ENCODE peak calls at places on chromosomes 5 and 9, in ten cellular contexts. F is GM23248; V is fibroblast of lung; Z is neuronal stem cell; S is Peyer's patch; K is Panc1; G is uterus; L is CD8-positive, alpha-beta T cell; M is esophagus squamous epithelium; O is effector memory CD4-positive, alpha-beta T cell. B is an unnamed sample. For H3K27me3, the result is how much of the 10 kb centered on the place peaks cover.

GRCh38 chr5:96297290-96297689 is 135.8 kb downstream of the PCSK1 start:
- DNase-seq in F (peak), V (peak), Z (no peak), S (no peak), K (no peak), G (no peak), L (no peak), M (no peak), O (no peak), B (no peak)

GRCh38 chr5:150377964-150378694 is 20.6 kb downstream of the TCOF1 start:
- DNase-seq in F (peak), V (peak), Z (no peak), S (no peak), K (no peak), G (peak), L (no peak), M (no peak), O (no peak), B (no peak)

GRCh38 chr5:146111409-146111808 is 6.0 kb upstream of the PLAC8L1 start:
- DNase-seq in F (no peak), V (no peak), Z (no peak), S (no peak), K (no peak), G (no peak), L (no peak), M (no peak), O (no peak), B (no peak)

GRCh38 chr9:137665697-137666504 is 47.1 kb downstream of the EHMT1 start:
- DNase-seq in F (peak), V (peak), Z (no peak), S (no peak), K (no peak), G (peak), L (no peak), M (no peak), O (no peak), B (no peak)

GRCh38 chr9:109329274-109330258 is 8.7 kb upstream of the EPB41L4B start:
- DNase-seq in F (peak), V (peak), Z (no peak), S (peak), K (no peak), G (no peak), L (no peak), M (no peak), O (no peak), B (no peak)

GRCh38 chr5:125023673-125024072 is 277.2 kb upstream of the ZNF608 start:
- DNase-seq in F (peak), V (peak), Z (no peak), S (no peak), K (no peak), G (no peak), L (no peak), M (no peak), O (no peak), B (no peak)

GRCh38 chr9:23522952-23523351 is 303.1 kb downstream of the ELAVL2 start:
- DNase-seq in F (no peak), V (no peak), Z (no peak), S (no peak), K (no peak), G (no peak), L (no peak), M (no peak), O (no peak), B (no peak)

GRCh38 chr5:40273936-40274335 is 405.8 kb upstream of the PTGER4 start:
- DNase-seq in F (no peak), V (no peak), Z (no peak), S (no peak), K (no peak), G (no peak), L (no peak), M (no peak), O (no peak), B (no peak)

GRCh38 chr9:133149130-133150015 is 14.3 kb downstream of the GBGT1 start:
- DNase-seq in F (peak), V (peak), Z (peak), S (peak), K (peak), G (peak), L (peak), M (peak), O (peak), B (no peak)

GRCh38 chr9:32706004-32706749 is 70.7 kb upstream of the TAF1L start:
- DNase-seq in F (peak), V (no peak), Z (no peak), S (no peak), K (no peak), G (no peak), L (no peak), M (no peak), O (no peak), B (no peak)

GRCh38 chr9:10050016-10050415 is 562.8 kb downstream of the PTPRD start:
- DNase-seq in F (peak), V (peak), Z (no peak), S (no peak), K (no peak), G (no peak), L (no peak), M (no peak), O (no peak), B (no peak)

GRCh38 chr9:75601280-75601679 is 289.2 kb upstream of the PCSK5 start:
- DNase-seq in F (no peak), V (no peak), Z (no peak), S (no peak), K (no peak), G (no peak), L (no peak), M (no peak), O (no peak), B (no peak)

GRCh38 chr9:113567361-113568080 is 104.0 kb downstream of the RGS3 start:
- DNase-seq in F (no peak), V (no peak), Z (no peak), S (no peak), K (no peak), G (peak), L (no peak), M (no peak), O (no peak), B (no peak)

GRCh38 chr5:159887050-159887449 is 29.2 kb upstream of the ADRA1B start:
- DNase-seq in F (no peak), V (no peak), Z (no peak), S (no peak), K (no peak), G (no peak), L (no peak), M (no peak), O (no peak), B (no peak)

GRCh38 chr5:133275631-133276030 is 223.8 kb downstream of the HSPA4 start:
- DNase-seq in F (no peak), V (no peak), Z (no peak), S (no peak), K (no peak), G (no peak), L (no peak), M (no peak), O (no peak), B (no peak)

GRCh38 chr9:34633166-34633565 is 4.3 kb upstream of the ARID3C start:
- DNase-seq in F (no peak), V (no peak), Z (no peak), S (no peak), K (no peak), G (no peak), L (no peak), M (no peak), O (no peak), B (no peak)

GRCh38 chr5:3251784-3252183 is 343.8 kb upstream of the IRX1 start:
- DNase-seq in F (no peak), V (no peak), Z (no peak), S (no peak), K (no peak), G (no peak), L (no peak), M (no peak), O (no peak), B (no peak)

GRCh38 chr9:7340451-7340850 is 459.1 kb downstream of the DMAC1 start:
- DNase-seq in F (no peak), V (no peak), Z (no peak), S (no peak), K (no peak), G (no peak), L (no peak), M (no peak), O (no peak), B (no peak)

GRCh38 chr5:149735066-149735465 is 5.0 kb downstream of the PPARGC1B start:
- DNase-seq in F (no peak), V (no peak), Z (no peak), S (no peak), K (no peak), G (no peak), L (no peak), M (no peak), O (no peak), B (no peak)

GRCh38 chr9:81737871-81738507 is 48.6 kb upstream of the TLE1 start:
- DNase-seq in F (peak), V (peak), Z (no peak), S (no peak), K (peak), G (no peak), L (no peak), M (no peak), O (no peak), B (no peak)

GRCh38 chr5:102815560-102816324 is 60.6 kb downstream of the PAM start:
- DNase-seq in F (peak), V (peak), Z (no peak), S (no peak), K (no peak), G (no peak), L (no peak), M (no peak), O (no peak), B (no peak)

GRCh38 chr5:107671742-107672211 is 1.0 kb upstream of the EFNA5 start:
- DNase-seq in F (peak), V (peak), Z (peak), S (no peak), K (no peak), G (no peak), L (no peak), M (no peak), O (no peak), B (no peak)

GRCh38 chr5:175516933-175517823 is 38.8 kb downstream of the SFXN1 start:
- DNase-seq in F (no peak), V (no peak), Z (no peak), S (no peak), K (no peak), G (no peak), L (no peak), M (no peak), O (no peak), B (no peak)

GRCh38 chr5:170963521-170963920 is 101.7 kb downstream of the RANBP17 start:
- DNase-seq in F (no peak), V (no peak), Z (no peak), S (no peak), K (no peak), G (no peak), L (no peak), M (no peak), O (no peak), B (no peak)

GRCh38 chr5:50727149-50727496 is 60.7 kb downstream of the PARP8 start:
- DNase-seq in F (peak), V (no peak), Z (no peak), S (no peak), K (no peak), G (no peak), L (peak), M (no peak), O (no peak), B (no peak)

DNA sequence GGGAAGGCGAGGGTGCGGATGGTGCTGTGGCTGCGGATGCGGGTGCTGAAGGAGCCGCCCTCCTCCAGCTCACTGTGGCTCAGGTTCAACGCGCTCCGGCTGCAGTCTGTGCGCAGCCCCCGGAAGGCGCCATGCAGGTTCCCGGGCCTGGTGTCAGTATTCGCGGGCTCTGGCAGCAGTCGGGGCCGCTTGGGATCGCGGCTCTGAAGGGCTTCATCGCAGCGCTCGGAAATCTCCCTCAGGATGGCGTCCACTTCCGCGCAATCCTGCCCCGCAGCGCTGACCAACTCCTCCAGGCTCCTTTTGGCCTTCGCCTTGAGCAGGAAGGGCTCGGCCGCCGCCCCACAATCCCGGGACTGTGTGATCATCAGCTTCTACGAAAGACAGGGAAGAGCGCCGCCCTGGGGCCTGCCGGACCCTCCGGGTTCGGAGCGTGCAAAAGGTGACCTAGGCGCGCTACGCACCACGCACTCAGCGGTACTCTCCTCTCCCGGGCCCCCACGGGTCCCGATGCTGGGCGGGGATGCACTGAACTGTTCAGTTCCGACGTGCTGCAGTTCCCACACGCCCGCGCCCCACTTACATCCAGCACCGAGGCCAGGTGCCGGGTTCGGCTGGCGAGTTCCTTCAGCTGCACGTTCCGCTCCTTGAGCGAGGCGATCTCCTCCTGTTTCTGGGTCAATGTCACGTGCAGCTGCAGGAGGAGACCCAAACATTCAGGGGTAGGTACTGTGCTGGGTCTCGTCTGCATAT is 6.5 kb downstream of the MCIDAS start:
- DNase-seq in F (peak), V (no peak), Z (no peak), S (peak), K (no peak), G (no peak), L (no peak), M (no peak), O (no peak), B (no peak)
- H3K27me3 ChIP-seq in F (half or more), V (half or more), Z (under half), S (under half), K (under half), G (half or more), L (half or more), M (half or more), O (under half), B (under half)

DNA sequence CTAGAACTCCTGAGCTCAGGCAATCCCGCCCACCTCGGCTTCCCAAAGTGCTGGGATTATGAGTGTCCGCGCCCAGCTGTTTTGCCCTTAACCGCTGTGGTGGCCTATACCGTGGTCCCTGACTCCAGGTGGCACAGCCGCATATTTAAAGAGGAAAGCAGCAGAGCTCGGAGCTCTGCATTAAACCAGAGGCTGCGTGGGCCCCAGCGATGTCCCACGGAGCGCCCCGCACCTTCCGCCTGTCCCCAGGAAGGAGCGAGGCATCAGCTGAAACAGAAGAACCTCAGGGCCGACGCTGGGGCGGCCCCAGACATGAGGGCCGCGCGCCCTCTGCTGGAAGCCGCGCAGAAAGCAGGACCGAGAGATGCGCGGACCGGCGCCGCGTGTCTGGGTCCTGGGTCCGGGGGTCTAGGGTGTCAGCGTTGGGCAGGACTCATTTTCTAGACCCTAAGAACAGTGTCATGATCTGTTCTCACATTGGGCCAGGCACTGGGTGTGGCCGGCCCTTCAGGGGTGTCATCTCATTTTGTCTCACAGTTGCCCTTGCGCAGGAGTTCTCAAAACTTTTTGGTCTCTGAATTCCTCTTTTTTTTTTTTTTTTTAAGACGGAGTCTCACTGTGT is 37.7 kb downstream of the LAMC3 start:
- DNase-seq in F (peak), V (peak), Z (peak), S (peak), K (no peak), G (no peak), L (peak), M (no peak), O (peak), B (no peak)
- H3K27me3 ChIP-seq in F (under half), V (under half), Z (under half), S (under half), K (under half), G (under half), L (under half), M (under half), O (under half), B (under half)

GRCh38 chr9:91425270-91425669 is 1.6 kb upstream of the NFIL3 start:
- DNase-seq in F (peak), V (peak), Z (no peak), S (no peak), K (no peak), G (no peak), L (no peak), M (no peak), O (no peak), B (no peak)

GRCh38 chr9:91422832-91423711 is 560 bp downstream of the NFIL3 start:
- DNase-seq in F (peak), V (peak), Z (peak), S (peak), K (no peak), G (peak), L (peak), M (no peak), O (peak), B (peak)

GRCh38 chr9:91421987-91422765 is 1.5 kb downstream of the NFIL3 start:
- DNase-seq in F (peak), V (no peak), Z (peak), S (no peak), K (no peak), G (peak), L (no peak), M (no peak), O (no peak), B (no peak)

GRCh38 chr9:91424403-91425176 is 958 bp upstream of the NFIL3 start:
- DNase-seq in F (peak), V (peak), Z (peak), S (peak), K (no peak), G (peak), L (peak), M (no peak), O (peak), B (no peak)

DNA sequence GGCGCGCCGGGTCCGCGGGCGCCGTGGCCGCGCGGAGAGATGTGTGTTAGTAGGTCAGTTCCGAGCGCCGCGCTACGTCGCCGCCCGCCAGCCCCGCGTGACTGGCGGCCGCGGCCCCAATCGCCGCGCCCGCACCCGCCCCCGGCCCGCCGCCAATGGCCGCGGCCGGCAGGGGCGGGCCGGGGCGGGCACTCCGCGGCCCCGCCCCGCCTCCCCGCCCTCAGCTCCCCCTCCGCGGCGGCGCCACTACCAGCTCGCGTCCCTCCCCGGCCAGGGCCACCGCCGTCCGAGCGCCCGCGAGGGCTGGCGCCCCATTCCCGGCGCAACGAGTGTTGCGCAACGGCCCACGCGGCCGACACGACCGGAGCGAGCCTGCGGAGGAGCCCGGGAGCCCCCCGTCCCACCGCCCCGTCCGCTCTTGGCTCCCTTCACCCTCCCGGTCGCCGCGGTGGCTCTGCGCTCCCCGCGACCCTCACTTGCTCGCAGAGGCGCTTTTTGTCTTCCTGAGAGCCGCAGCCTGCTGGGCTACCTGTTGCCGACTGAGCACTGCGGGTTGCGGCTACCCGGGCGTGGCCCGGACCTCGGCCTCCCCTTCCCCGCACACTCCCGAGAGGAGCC is at the start of gene NFIL3:
- DNase-seq in F (peak), V (peak), Z (peak), S (peak), K (no peak), G (peak), L (peak), M (peak), O (peak), B (no peak)
- H3K27me3 ChIP-seq in F (under half), V (under half), Z (under half), S (under half), K (under half), G (under half), L (under half), M (under half), O (under half), B (under half)

GRCh38 chr9:21266733-21267132 is 26.9 kb upstream of the IFNA14 start:
- DNase-seq in F (no peak), V (no peak), Z (no peak), S (no peak), K (no peak), G (no peak), L (no peak), M (no peak), O (no peak), B (no peak)
- H3K27me3 ChIP-seq in F (half or more), V (under half), Z (under half), S (under half), K (under half), G (under half), L (under half), M (under half), O (under half), B (under half)

DNA sequence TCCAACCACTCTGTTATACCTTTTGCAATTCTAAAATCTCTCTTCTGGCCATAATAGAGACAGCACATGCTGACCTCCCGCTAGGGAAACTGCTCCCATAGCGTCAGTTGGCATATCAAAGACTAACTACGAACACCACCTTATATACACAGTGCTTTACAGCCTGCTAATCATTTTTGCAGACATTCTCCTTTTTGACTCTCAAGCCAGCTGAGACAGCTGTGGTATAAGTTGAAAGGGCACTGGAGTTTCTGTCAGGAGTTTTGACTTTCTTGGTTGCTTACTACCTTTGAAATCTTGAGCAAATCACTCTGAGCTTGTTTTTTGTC is 160.2 kb upstream of the TBCA start:
- DNase-seq in F (no peak), V (no peak), Z (no peak), S (no peak), K (no peak), G (no peak), L (no peak), M (no peak), O (no peak), B (no peak)
- H3K27me3 ChIP-seq in F (under half), V (under half), Z (under half), S (under half), K (under half), G (under half), L (under half), M (under half), O (under half), B (under half)

GRCh38 chr9:93821307-93821703 is 133.8 kb downstream of the BARX1 start:
- DNase-seq in F (no peak), V (no peak), Z (no peak), S (peak), K (no peak), G (no peak), L (no peak), M (no peak), O (no peak), B (no peak)

GRCh38 chr9:93822229-93822628 is 132.9 kb downstream of the BARX1 start:
- DNase-seq in F (no peak), V (no peak), Z (no peak), S (peak), K (no peak), G (no peak), L (no peak), M (no peak), O (no peak), B (no peak)

GRCh38 chr9:93819905-93820304 is 135.2 kb downstream of the BARX1 start:
- DNase-seq in F (no peak), V (no peak), Z (no peak), S (no peak), K (no peak), G (no peak), L (no peak), M (no peak), O (no peak), B (peak)

GRCh38 chr9:93818795-93819472 is 136.2 kb downstream of the BARX1 start:
- DNase-seq in F (no peak), V (no peak), Z (no peak), S (peak), K (no peak), G (no peak), L (no peak), M (no peak), O (no peak), B (peak)

GRCh38 chr9:93820667-93821306 is 134.4 kb downstream of the BARX1 start:
- DNase-seq in F (no peak), V (no peak), Z (no peak), S (peak), K (no peak), G (no peak), L (no peak), M (no peak), O (no peak), B (no peak)
- H3K27me3 ChIP-seq in F (under half), V (under half), Z (under half), S (under half), K (under half), G (under half), L (under half), M (half or more), O (under half), B (under half)

B was measured in vagina.